ENCODE peak calls at places on chromosomes 4 and X, in eight cellular contexts. One of them, this sample, is unnamed.

GRCh38 chr4:153223935-153224334 is 19.7 kb downstream of the TRIM2 start:
- DNase-seq in germinal center: no peak
- DNase-seq in fibroblast of the aortic adventitia: peak; percentile 87
- DNase-seq in NCI-H82: no peak
- DNase-seq in ELR: peak; percentile 59
- DNase-seq in myocyte: no peak
- DNase-seq in stimulated activated CD8-positive, alpha-beta memory T cell treated with anti-CD3 and anti-CD28 coated beads, Interleukin-4, amount 100 ng/mL, for 24 hours: no peak
- DNase-seq in NCI-H1694: no peak
- DNase-seq in this sample: no peak

GRCh38 chr4:186881521-186882220 is 158.0 kb upstream of the FAT1 start:
- DNase-seq in germinal center: no peak
- DNase-seq in fibroblast of the aortic adventitia: no peak
- DNase-seq in NCI-H82: no peak
- DNase-seq in ELR: peak; percentile 61
- DNase-seq in myocyte: peak; percentile 45
- DNase-seq in stimulated activated CD8-positive, alpha-beta memory T cell treated with anti-CD3 and anti-CD28 coated beads, Interleukin-4, amount 100 ng/mL, for 24 hours: no peak
- DNase-seq in NCI-H1694: no peak
- DNase-seq in this sample: no peak

GRCh38 chr4:10079256-10079655 is 37.3 kb downstream of the WDR1 start:
- DNase-seq in germinal center: no peak
- DNase-seq in fibroblast of the aortic adventitia: no peak
- DNase-seq in NCI-H82: no peak
- DNase-seq in ELR: no peak
- DNase-seq in myocyte: no peak
- DNase-seq in stimulated activated CD8-positive, alpha-beta memory T cell treated with anti-CD3 and anti-CD28 coated beads, Interleukin-4, amount 100 ng/mL, for 24 hours: no peak
- DNase-seq in NCI-H1694: no peak
- DNase-seq in this sample: no peak

GRCh38 chrX:13685126-13685763 is 3.7 kb upstream of the RAB9A start:
- DNase-seq in germinal center: no peak
- DNase-seq in fibroblast of the aortic adventitia: no peak
- DNase-seq in NCI-H82: no peak
- DNase-seq in ELR: peak; percentile 59
- DNase-seq in myocyte: no peak
- DNase-seq in stimulated activated CD8-positive, alpha-beta memory T cell treated with anti-CD3 and anti-CD28 coated beads, Interleukin-4, amount 100 ng/mL, for 24 hours: no peak
- DNase-seq in NCI-H1694: no peak
- DNase-seq in this sample: no peak

GRCh38 chr4:74499986-74500781 is 55.2 kb downstream of the AREG start:
- DNase-seq in germinal center: peak; percentile 3
- DNase-seq in fibroblast of the aortic adventitia: peak; percentile 16
- DNase-seq in NCI-H82: no peak
- DNase-seq in ELR: peak; percentile 50
- DNase-seq in myocyte: peak; percentile 67
- DNase-seq in stimulated activated CD8-positive, alpha-beta memory T cell treated with anti-CD3 and anti-CD28 coated beads, Interleukin-4, amount 100 ng/mL, for 24 hours: no peak
- DNase-seq in NCI-H1694: no peak
- DNase-seq in this sample: no peak

GRCh38 chrX:130628522-130628921 is 226.7 kb downstream of the RBMX2 start:
- DNase-seq in germinal center: no peak
- DNase-seq in fibroblast of the aortic adventitia: no peak
- DNase-seq in NCI-H82: no peak
- DNase-seq in ELR: no peak
- DNase-seq in myocyte: no peak
- DNase-seq in stimulated activated CD8-positive, alpha-beta memory T cell treated with anti-CD3 and anti-CD28 coated beads, Interleukin-4, amount 100 ng/mL, for 24 hours: no peak
- DNase-seq in NCI-H1694: no peak
- DNase-seq in this sample: no peak

GRCh38 chr4:157896726-157897125 is 276.1 kb downstream of the GASK1B start:
- DNase-seq in germinal center: no peak
- DNase-seq in fibroblast of the aortic adventitia: no peak
- DNase-seq in NCI-H82: no peak
- DNase-seq in ELR: no peak
- DNase-seq in myocyte: no peak
- DNase-seq in stimulated activated CD8-positive, alpha-beta memory T cell treated with anti-CD3 and anti-CD28 coated beads, Interleukin-4, amount 100 ng/mL, for 24 hours: no peak
- DNase-seq in NCI-H1694: no peak
- DNase-seq in this sample: no peak

GRCh38 chrX:17025903-17026302 is 79.4 kb downstream of the REPS2 start:
- DNase-seq in germinal center: no peak
- DNase-seq in fibroblast of the aortic adventitia: no peak
- DNase-seq in NCI-H82: peak; percentile 7
- DNase-seq in ELR: no peak
- DNase-seq in myocyte: no peak
- DNase-seq in stimulated activated CD8-positive, alpha-beta memory T cell treated with anti-CD3 and anti-CD28 coated beads, Interleukin-4, amount 100 ng/mL, for 24 hours: no peak
- DNase-seq in NCI-H1694: no peak
- DNase-seq in this sample: no peak

GRCh38 chr4:55617587-55618197 is 18.4 kb downstream of the NMU start:
- DNase-seq in germinal center: no peak
- DNase-seq in fibroblast of the aortic adventitia: no peak
- DNase-seq in NCI-H82: no peak
- DNase-seq in ELR: no peak
- DNase-seq in myocyte: no peak
- DNase-seq in stimulated activated CD8-positive, alpha-beta memory T cell treated with anti-CD3 and anti-CD28 coated beads, Interleukin-4, amount 100 ng/mL, for 24 hours: no peak
- DNase-seq in NCI-H1694: no peak
- DNase-seq in this sample: no peak

GRCh38 chr4:85496933-85497332 is 22.0 kb downstream of the ARHGAP24 start:
- DNase-seq in germinal center: no peak
- DNase-seq in fibroblast of the aortic adventitia: peak; percentile 85
- DNase-seq in NCI-H82: no peak
- DNase-seq in ELR: peak; percentile 91
- DNase-seq in myocyte: peak; percentile 85
- DNase-seq in stimulated activated CD8-positive, alpha-beta memory T cell treated with anti-CD3 and anti-CD28 coated beads, Interleukin-4, amount 100 ng/mL, for 24 hours: no peak
- DNase-seq in NCI-H1694: no peak
- DNase-seq in this sample: no peak

GRCh38 chr4:57602133-57602532 is 491.9 kb upstream of the IGFBP7 start:
- DNase-seq in germinal center: no peak
- DNase-seq in fibroblast of the aortic adventitia: no peak
- DNase-seq in NCI-H82: no peak
- DNase-seq in ELR: no peak
- DNase-seq in myocyte: no peak
- DNase-seq in stimulated activated CD8-positive, alpha-beta memory T cell treated with anti-CD3 and anti-CD28 coated beads, Interleukin-4, amount 100 ng/mL, for 24 hours: no peak
- DNase-seq in NCI-H1694: no peak
- DNase-seq in this sample: no peak

GRCh38 chrX:22389544-22390243 is 117.0 kb downstream of the CBLL2 start:
- DNase-seq in germinal center: no peak
- DNase-seq in fibroblast of the aortic adventitia: peak; percentile 87
- DNase-seq in NCI-H82: peak; percentile 75
- DNase-seq in ELR: peak; percentile 79
- DNase-seq in myocyte: peak; percentile 58
- DNase-seq in stimulated activated CD8-positive, alpha-beta memory T cell treated with anti-CD3 and anti-CD28 coated beads, Interleukin-4, amount 100 ng/mL, for 24 hours: no peak
- DNase-seq in NCI-H1694: no peak
- DNase-seq in this sample: no peak